ENCODE peak calls at places on chromosome 17, in six cellular contexts. V is WERI-Rb-1, O is neural progenitor cell, N is amniotic stem cell, M is RCC 7860, A is GM19239. Q is an unnamed sample.

GRCh38 chr17:1638624-1639300 is 6.8 kb downstream of the SCARF1 start:
- DNase-seq in V (no peak), O (no peak), N (no peak), M (no peak), A (no peak), Q (no peak)

GRCh38 chr17:8153550-8153956 is 1.3 kb upstream of the PER1 start:
- DNase-seq in V (peak), O (peak), N (peak), M (peak), A (no peak), Q (peak)

GRCh38 chr17:45976391-45976754 is 22.7 kb upstream of the STH start:
- DNase-seq in V (no peak), O (no peak), N (no peak), M (no peak), A (no peak), Q (no peak)

GRCh38 chr17:45019177-45019711 is 32.2 kb downstream of the DCAKD start:
- DNase-seq in V (peak), O (peak), N (peak), M (no peak), A (no peak), Q (peak)

GRCh38 chr17:1629647-1630310 is 1.1 kb upstream of the SLC43A2 start:
- DNase-seq in V (peak), O (peak), N (no peak), M (peak), A (no peak), Q (no peak)

GRCh38 chr17:19372439-19372838 is 5.9 kb upstream of the MAPK7 start:
- DNase-seq in V (no peak), O (no peak), N (no peak), M (no peak), A (no peak), Q (no peak)

GRCh38 chr17:78974635-78975591 is 4.8 kb downstream of the LGALS3BP start:
- DNase-seq in V (peak), O (no peak), N (no peak), M (no peak), A (no peak), Q (peak)

GRCh38 chr17:48933035-48933434 is 11.6 kb downstream of the SNF8 start:
- DNase-seq in V (no peak), O (no peak), N (no peak), M (no peak), A (no peak), Q (no peak)

GRCh38 chr17:51373489-51374194 is 113.3 kb downstream of the UTP18 start:
- DNase-seq in V (no peak), O (no peak), N (no peak), M (no peak), A (no peak), Q (no peak)

GRCh38 chr17:36014946-36015345 is 2.8 kb downstream of the CCL23 start:
- DNase-seq in V (no peak), O (no peak), N (no peak), M (no peak), A (no peak), Q (no peak)

GRCh38 chr17:78176548-78177025 is 8.2 kb downstream of the SYNGR2 start:
- DNase-seq in V (peak), O (peak), N (peak), M (no peak), A (no peak), Q (no peak)

GRCh38 chr17:17079761-17080160 is 37.5 kb downstream of the MPRIP start:
- DNase-seq in V (no peak), O (no peak), N (no peak), M (no peak), A (no peak), Q (no peak)

GRCh38 chr17:76022285-76022684 is 4.8 kb downstream of the EVPL start:
- DNase-seq in V (no peak), O (no peak), N (no peak), M (no peak), A (no peak), Q (no peak)

Q was measured in stromal cell of bone marrow.